ENCODE peak calls at places on chromosomes 7 and 10, in six cellular contexts. S is pancreas; K is AG08395; L is activated CD4-positive, CD25-positive, alpha-beta regulatory T cell treated with anti-CD3 and anti-CD28 coated beads, Interleukin-2, amount 50 U/mL, for 72 hours; F is NCI-H2029; J is epithelial cell of esophagus. H is an unnamed sample.
A peak's percentile ranks its signal among the peaks of the same experiment; 100 is the strongest.

GRCh38 chr10:91864099-91864498 is 45.2 kb downstream of the FGFBP3 start:
- DNase-seq in S (no peak), K (no peak), L (no peak), F (no peak), J (no peak), H (no peak)

GRCh38 chr10:33273295-33274002 is 61.0 kb downstream of the NRP1 start:
- DNase-seq in S (peak; percentile 91), K (peak; percentile 94), L (no peak), F (no peak), J (peak; percentile 94), H (peak; percentile 68)

GRCh38 chr10:24272374-24272773 is 63.4 kb downstream of the KIAA1217 start:
- DNase-seq in S (no peak), K (no peak), L (no peak), F (no peak), J (no peak), H (no peak)

GRCh38 chr7:76394962-76395361 is 14.5 kb downstream of the SSC4D start:
- DNase-seq in S (no peak), K (no peak), L (no peak), F (no peak), J (no peak), H (no peak)

GRCh38 chr7:133770863-133771492 is 356.2 kb upstream of the LRGUK start:
- DNase-seq in S (no peak), K (peak; percentile 11), L (no peak), F (no peak), J (peak; percentile 74), H (no peak)

GRCh38 chr7:99001482-99002145 is 123.3 kb downstream of the TRRAP start:
- DNase-seq in S (no peak), K (peak; percentile 28), L (no peak), F (no peak), J (no peak), H (no peak)

GRCh38 chr10:14185501-14186045 is 145.2 kb downstream of the FRMD4A start:
- DNase-seq in S (no peak), K (no peak), L (peak; percentile 44), F (no peak), J (peak; percentile 92), H (no peak)

GRCh38 chr7:148303295-148304013 is 287.1 kb upstream of the C7orf33 start:
- DNase-seq in S (peak; percentile 18), K (no peak), L (no peak), F (no peak), J (peak; percentile 91), H (peak; percentile 75)

GRCh38 chr7:151658778-151659177 is 139.1 kb upstream of the RHEB start:
- DNase-seq in S (no peak), K (no peak), L (no peak), F (no peak), J (peak; percentile 29), H (no peak)

GRCh38 chr10:78861456-78862327 is 207.1 kb upstream of the ZMIZ1 start:
- DNase-seq in S (no peak), K (no peak), L (no peak), F (peak; percentile 9), J (peak; percentile 10), H (no peak)

H was measured in ascending aorta.